ENCODE peak calls at places on chromosomes 3 and 15, in eight cellular contexts. V is stimulated activated CD4-positive, alpha-beta T cell treated with anti-CD3 and anti-CD28 coated beads, Interleukin-1b, Interleukin-23, amount 100 ng/mL, for 1 hour; Z is AG08395; O is activated naive CD4-positive, alpha-beta T cell; P is B cell; W is CD4-positive, alpha-beta T cell; N is mucosa of gallbladder; L is GM23338. R is an unnamed sample.

GRCh38 chr15:40272713-40273056 is 10.2 kb downstream of the ANKRD63 start:
- DNase-seq in W (no peak), P (no peak), Z (no peak), V (no peak), O (no peak), L (no peak), N (no peak), R (no peak)

GRCh38 chr3:53589201-53589600 is 94.8 kb downstream of the CACNA1D start:
- DNase-seq in Z (no peak), V (no peak), N (no peak), W (no peak), P (no peak), O (no peak), L (no peak), R (no peak)

GRCh38 chr3:152384412-152384811 is 115.7 kb downstream of the MBNL1 start:
- DNase-seq in W (no peak), P (no peak), L (no peak), V (no peak), N (no peak), Z (no peak), O (no peak), R (no peak)

GRCh38 chr3:13079510-13079909 is 6.3 kb upstream of the IQSEC1 start:
- DNase-seq in Z (no peak), P (no peak), N (no peak), O (no peak), L (no peak), W (no peak), V (no peak), R (no peak)

GRCh38 chr3:108242776-108243175 is 20.6 kb upstream of the IFT57 start:
- DNase-seq in W (no peak), V (no peak), P (no peak), L (no peak), O (no peak), N (no peak), Z (no peak), R (no peak)

GRCh38 chr15:100205549-100206295 is 136.1 kb downstream of the ADAMTS17 start:
- DNase-seq in L (no peak), V (no peak), O (no peak), Z (no peak), N (no peak), P (no peak), W (no peak), R (no peak)

GRCh38 chr15:93378547-93378946 is 289.5 kb upstream of the RGMA start:
- DNase-seq in N (no peak), W (no peak), P (no peak), Z (no peak), O (no peak), L (no peak), V (no peak), R (no peak)

GRCh38 chr3:186095584-186096061 is 13.3 kb downstream of the ETV5 start:
- DNase-seq in N (peak), L (no peak), P (no peak), O (no peak), V (no peak), W (no peak), Z (no peak), R (no peak)

GRCh38 chr3:118683636-118684035 is 351.0 kb downstream of the IGSF11 start:
- DNase-seq in W (no peak), O (no peak), V (no peak), P (no peak), Z (no peak), L (no peak), N (no peak), R (no peak)

GRCh38 chr15:35320158-35320780 is 225.7 kb downstream of the DPH6 start:
- DNase-seq in Z (no peak), V (no peak), N (no peak), P (no peak), W (no peak), O (no peak), L (no peak), R (no peak)

GRCh38 chr3:191566469-191566868 is 105.5 kb downstream of the PYDC2 start:
- DNase-seq in V (no peak), O (no peak), W (no peak), Z (no peak), L (no peak), N (no peak), P (no peak), R (no peak)

GRCh38 chr3:123602325-123602724 is 17.5 kb upstream of the HACD2 start:
- DNase-seq in V (no peak), O (no peak), N (peak), Z (peak), W (no peak), P (no peak), L (no peak), R (peak)

GRCh38 chr15:31605467-31605931 is 278.9 kb downstream of the KLF13 start:
- DNase-seq in W (no peak), P (no peak), Z (peak), N (no peak), O (no peak), V (no peak), L (peak), R (no peak)